ENCODE peak calls at places on chromosomes 2 and 18, in eight cellular contexts. T, Q, P, O, L, N, C and S are unnamed samples. For H3K4me1, the result is how much of the 10 kb centered on the place peaks cover.

GRCh38 chr2:237727363-237727762 is 71.2 kb upstream of the RBM44 start:
- DNase-seq in T (no peak), Q (no peak), P (no peak), O (no peak), L (peak), N (no peak), C (peak), S (no peak)

GRCh38 chr2:111119004-111119846 is 1.5 kb upstream of the BCL2L11 start:
- DNase-seq in T (peak), Q (no peak), P (peak), O (no peak), L (peak), N (peak), C (no peak), S (no peak)

GRCh38 chr2:52732849-52733395 is 1034.7 kb upstream of the CHAC2 start:
- DNase-seq in T (no peak), Q (no peak), P (no peak), O (peak), L (no peak), N (no peak), C (no peak), S (no peak)

GRCh38 chr2:128273469-128274081 is 45.1 kb downstream of the HS6ST1 start:
- DNase-seq in T (peak), Q (no peak), P (peak), O (no peak), L (no peak), N (no peak), C (no peak), S (no peak)

GRCh38 chr2:182330451-182331325 is 96.1 kb downstream of the PDE1A start:
- DNase-seq in T (no peak), Q (no peak), P (no peak), O (no peak), L (no peak), N (no peak), C (peak), S (no peak)

GRCh38 chr2:131517106-131517831 is 10.4 kb upstream of the CCDC74A start:
- DNase-seq in T (no peak), Q (peak), P (no peak), O (no peak), L (no peak), N (no peak), C (no peak), S (no peak)

GRCh38 chr18:44733754-44734465 is 53.2 kb downstream of the SETBP1 start:
- DNase-seq in T (no peak), Q (no peak), P (no peak), O (no peak), L (no peak), N (no peak), C (peak), S (no peak)

GRCh38 chr18:55287146-55287806 is 300.7 kb downstream of the TCF4 start:
- DNase-seq in T (no peak), Q (no peak), P (no peak), O (no peak), L (no peak), N (peak), C (no peak), S (peak)

GRCh38 chr18:35949903-35950627 is 22.4 kb upstream of the RMP24 start:
- DNase-seq in T (peak), Q (peak), P (peak), O (peak), L (peak), N (peak), C (peak), S (peak)

GRCh38 chr2:113851640-113852039 is 38.2 kb upstream of the ACTR3 start:
- DNase-seq in T (no peak), Q (no peak), P (peak), O (no peak), L (no peak), N (no peak), C (peak), S (no peak)

GRCh38 chr2:225020157-225020864 is 22.0 kb downstream of the DOCK10 start:
- DNase-seq in T (no peak), Q (no peak), P (no peak), O (no peak), L (no peak), N (no peak), C (no peak), S (no peak)

GRCh38 chr2:172449916-172450550 is 22.6 kb downstream of the ITGA6 start:
- DNase-seq in T (no peak), Q (no peak), P (no peak), O (no peak), L (peak), N (no peak), C (peak), S (no peak)

GRCh38 chr2:172446524-172447063 is 19.2 kb downstream of the ITGA6 start:
- DNase-seq in T (no peak), Q (no peak), P (no peak), O (no peak), L (no peak), N (no peak), C (no peak), S (no peak)

GRCh38 chr2:172445851-172446250 is 18.5 kb downstream of the ITGA6 start:
- DNase-seq in T (no peak), Q (no peak), P (no peak), O (no peak), L (no peak), N (no peak), C (peak), S (no peak)

GRCh38 chr2:172447811-172448493 is 20.6 kb downstream of the ITGA6 start:
- DNase-seq in T (no peak), Q (no peak), P (no peak), O (no peak), L (peak), N (no peak), C (no peak), S (no peak)

DNA sequence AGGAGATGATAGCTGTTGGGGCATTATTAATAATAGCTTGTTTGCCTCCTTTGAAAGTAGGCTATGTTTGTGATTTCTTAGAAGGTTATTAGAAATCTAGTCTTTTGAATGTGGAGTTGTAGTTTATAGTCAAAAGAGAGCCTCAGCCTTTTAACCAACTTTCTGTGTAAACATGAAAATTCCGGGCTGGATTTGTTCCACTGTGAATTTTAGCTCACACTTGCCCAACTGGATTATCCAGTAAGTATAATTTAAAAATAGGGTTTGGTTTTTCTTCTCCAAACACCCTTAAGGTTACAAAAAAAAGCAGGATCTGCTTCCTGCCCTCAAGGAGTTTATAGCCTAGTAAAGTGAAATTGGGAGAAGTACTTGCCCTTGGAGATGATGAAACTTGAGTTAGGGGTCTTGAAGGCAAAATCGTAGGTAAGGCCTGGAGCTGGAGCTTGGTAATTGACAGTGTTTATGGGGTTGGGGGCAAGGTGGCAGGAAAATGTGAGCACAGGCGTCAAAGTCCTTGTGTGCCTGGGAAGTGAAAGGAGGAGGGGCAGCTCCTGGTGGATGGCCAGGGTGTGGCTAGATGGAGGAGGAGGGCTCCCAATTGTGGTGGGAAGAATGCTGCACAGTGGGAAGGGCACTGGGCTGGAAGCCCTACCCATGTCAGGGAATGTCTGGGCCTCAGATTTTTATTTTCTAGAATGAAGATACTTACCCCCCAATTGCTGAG is 21.3 kb downstream of the ITGA6 start:
- DNase-seq in T (no peak), Q (no peak), P (no peak), O (no peak), L (peak), N (no peak), C (no peak), S (no peak)
- H3K4me1 ChIP-seq in T (half or more), Q (under half), P (under half), O (under half), L (under half), N (under half), C (under half), S (under half)

GRCh38 chr2:232714969-232715368 is 17.8 kb downstream of the GIGYF2 start:
- DNase-seq in T (no peak), Q (no peak), P (no peak), O (no peak), L (no peak), N (no peak), C (peak), S (no peak)
- H3K4me1 ChIP-seq in T (under half), Q (under half), P (under half), O (under half), L (under half), N (under half), C (under half), S (under half)

GRCh38 chr18:9842446-9842845 is 43.3 kb upstream of the TXNDC2 start:
- DNase-seq in T (no peak), Q (no peak), P (no peak), O (no peak), L (no peak), N (no peak), C (no peak), S (no peak)

GRCh38 chr18:9848170-9848854 is 37.5 kb upstream of the TXNDC2 start:
- DNase-seq in T (no peak), Q (peak), P (no peak), O (no peak), L (no peak), N (no peak), C (no peak), S (no peak)

GRCh38 chr18:9845256-9845655 is 40.5 kb upstream of the TXNDC2 start:
- DNase-seq in T (no peak), Q (no peak), P (no peak), O (no peak), L (no peak), N (no peak), C (no peak), S (no peak)

GRCh38 chr18:9849407-9849961 is 36.3 kb upstream of the TXNDC2 start:
- DNase-seq in T (peak), Q (peak), P (no peak), O (peak), L (peak), N (no peak), C (no peak), S (no peak)

GRCh38 chr18:9846162-9846915 is 39.4 kb upstream of the TXNDC2 start:
- DNase-seq in T (no peak), Q (no peak), P (no peak), O (no peak), L (no peak), N (no peak), C (peak), S (no peak)
- H3K4me1 ChIP-seq in T (half or more), Q (half or more), P (under half), O (under half), L (under half), N (under half), C (under half), S (under half)

GRCh38 chr18:13219576-13219975 is 1.0 kb downstream of the LDLRAD4 start:
- DNase-seq in T (no peak), Q (no peak), P (no peak), O (no peak), L (no peak), N (no peak), C (no peak), S (no peak)
- H3K4me1 ChIP-seq in T (half or more), Q (under half), P (half or more), O (half or more), L (under half), N (under half), C (under half), S (under half)

DNA sequence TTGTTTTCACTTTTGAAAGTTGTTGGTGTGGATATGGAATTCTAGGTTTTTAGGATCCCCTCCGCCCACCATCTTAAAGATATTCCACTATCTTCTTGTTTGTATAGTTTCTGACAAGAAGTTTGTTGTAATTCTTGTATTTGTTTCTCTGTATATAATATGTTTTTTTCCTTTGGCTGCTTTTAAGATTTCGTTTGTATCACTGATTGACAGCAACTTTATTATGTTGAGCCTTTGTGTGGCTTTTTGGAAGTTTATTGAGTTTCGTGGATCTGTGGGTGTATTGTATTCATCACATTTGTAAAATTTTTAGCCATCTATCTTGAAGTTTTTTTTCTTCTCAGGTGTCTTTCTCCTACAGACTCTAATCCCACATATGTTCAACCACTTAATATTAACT is 200.1 kb downstream of the MCFD2 start:
- DNase-seq in T (no peak), Q (no peak), P (no peak), O (no peak), L (no peak), N (no peak), C (no peak), S (no peak)
- H3K4me1 ChIP-seq in T (under half), Q (under half), P (under half), O (under half), L (under half), N (under half), C (under half), S (under half)

DNA sequence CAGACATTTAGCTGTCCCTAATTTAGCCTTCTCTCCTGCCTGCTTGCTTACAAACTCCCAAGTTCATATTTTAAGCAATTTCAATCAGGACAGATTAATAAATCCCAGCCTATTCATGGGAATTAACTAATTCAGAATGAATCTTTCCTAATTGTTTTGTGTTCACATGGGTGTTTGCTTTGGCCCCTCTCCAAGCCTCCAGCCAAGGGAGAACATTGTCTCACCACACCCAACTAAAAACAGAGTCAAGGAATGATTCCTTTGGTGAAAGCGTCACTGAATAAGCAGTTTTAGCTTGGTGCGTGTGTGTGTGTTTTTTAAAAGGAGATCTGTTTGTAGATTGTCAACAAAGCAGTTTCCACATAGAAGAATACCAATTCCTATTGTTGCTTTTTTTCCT is 43.0 kb upstream of the DSG1 start:
- DNase-seq in T (peak), Q (no peak), P (peak), O (peak), L (peak), N (no peak), C (no peak), S (no peak)
- H3K4me1 ChIP-seq in T (under half), Q (under half), P (under half), O (under half), L (under half), N (under half), C (under half), S (under half)

DNA sequence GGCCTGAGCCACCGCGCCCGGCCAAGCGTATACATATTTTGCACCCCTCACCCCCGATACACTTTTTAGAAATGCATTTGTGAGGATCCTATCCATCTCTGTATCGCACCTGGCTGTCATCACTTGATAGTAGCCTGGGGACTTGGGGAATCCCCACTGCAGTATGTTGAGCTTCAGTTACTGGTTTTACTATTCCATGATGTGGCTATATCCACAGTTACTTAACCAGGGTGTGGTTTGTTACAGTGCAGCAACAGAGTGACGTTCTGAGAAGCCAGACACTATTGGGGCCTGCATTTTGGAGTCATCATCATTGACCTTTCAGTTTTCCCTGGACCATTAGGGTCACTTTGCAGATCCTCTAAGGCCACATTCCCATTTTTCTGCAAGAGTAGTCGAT is 212.7 kb downstream of the AGAP1 start:
- DNase-seq in T (no peak), Q (no peak), P (no peak), O (no peak), L (no peak), N (no peak), C (no peak), S (no peak)
- H3K4me1 ChIP-seq in T (under half), Q (under half), P (under half), O (under half), L (under half), N (under half), C (under half), S (under half)

DNA sequence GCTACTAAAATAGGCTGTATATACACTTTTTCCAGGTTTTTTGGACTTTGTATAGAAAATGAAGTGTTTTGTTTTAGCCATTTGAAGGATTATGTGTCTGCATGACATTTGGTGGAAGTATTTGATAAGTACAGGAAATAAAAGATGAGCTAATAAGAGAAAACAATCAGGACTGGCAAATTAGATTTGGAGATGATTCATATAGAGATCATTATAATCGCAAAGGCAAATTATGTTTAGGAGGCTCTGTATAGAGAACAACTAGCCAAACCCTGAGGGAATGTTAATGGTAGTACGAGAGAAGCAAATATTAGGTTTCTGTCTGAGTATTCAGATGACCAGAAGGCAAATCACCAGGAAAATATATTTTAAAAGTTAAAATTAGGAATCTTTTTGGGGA is 41.7 kb downstream of the PLCL1 start:
- DNase-seq in T (no peak), Q (no peak), P (no peak), O (no peak), L (no peak), N (no peak), C (peak), S (no peak)
- H3K4me1 ChIP-seq in T (under half), Q (under half), P (under half), O (under half), L (under half), N (under half), C (under half), S (under half)

GRCh38 chr2:199602271-199602895 is 144.6 kb upstream of the SATB2 start:
- DNase-seq in T (no peak), Q (no peak), P (no peak), O (no peak), L (peak), N (no peak), C (no peak), S (peak)
- H3K4me1 ChIP-seq in T (under half), Q (under half), P (under half), O (under half), L (under half), N (under half), C (under half), S (under half)

GRCh38 chr2:217924346-217924901 is 78.4 kb downstream of the TNS1 start:
- DNase-seq in T (no peak), Q (no peak), P (no peak), O (no peak), L (no peak), N (no peak), C (no peak), S (no peak)

GRCh38 chr2:217923007-217923686 is 79.6 kb downstream of the TNS1 start:
- DNase-seq in T (no peak), Q (no peak), P (no peak), O (no peak), L (no peak), N (no peak), C (no peak), S (no peak)

GRCh38 chr2:217919781-217920351 is 82.9 kb downstream of the TNS1 start:
- DNase-seq in T (no peak), Q (no peak), P (peak), O (no peak), L (no peak), N (no peak), C (peak), S (no peak)

GRCh38 chr2:217920879-217921603 is 81.8 kb downstream of the TNS1 start:
- DNase-seq in T (no peak), Q (no peak), P (peak), O (no peak), L (no peak), N (peak), C (peak), S (peak)

DNA sequence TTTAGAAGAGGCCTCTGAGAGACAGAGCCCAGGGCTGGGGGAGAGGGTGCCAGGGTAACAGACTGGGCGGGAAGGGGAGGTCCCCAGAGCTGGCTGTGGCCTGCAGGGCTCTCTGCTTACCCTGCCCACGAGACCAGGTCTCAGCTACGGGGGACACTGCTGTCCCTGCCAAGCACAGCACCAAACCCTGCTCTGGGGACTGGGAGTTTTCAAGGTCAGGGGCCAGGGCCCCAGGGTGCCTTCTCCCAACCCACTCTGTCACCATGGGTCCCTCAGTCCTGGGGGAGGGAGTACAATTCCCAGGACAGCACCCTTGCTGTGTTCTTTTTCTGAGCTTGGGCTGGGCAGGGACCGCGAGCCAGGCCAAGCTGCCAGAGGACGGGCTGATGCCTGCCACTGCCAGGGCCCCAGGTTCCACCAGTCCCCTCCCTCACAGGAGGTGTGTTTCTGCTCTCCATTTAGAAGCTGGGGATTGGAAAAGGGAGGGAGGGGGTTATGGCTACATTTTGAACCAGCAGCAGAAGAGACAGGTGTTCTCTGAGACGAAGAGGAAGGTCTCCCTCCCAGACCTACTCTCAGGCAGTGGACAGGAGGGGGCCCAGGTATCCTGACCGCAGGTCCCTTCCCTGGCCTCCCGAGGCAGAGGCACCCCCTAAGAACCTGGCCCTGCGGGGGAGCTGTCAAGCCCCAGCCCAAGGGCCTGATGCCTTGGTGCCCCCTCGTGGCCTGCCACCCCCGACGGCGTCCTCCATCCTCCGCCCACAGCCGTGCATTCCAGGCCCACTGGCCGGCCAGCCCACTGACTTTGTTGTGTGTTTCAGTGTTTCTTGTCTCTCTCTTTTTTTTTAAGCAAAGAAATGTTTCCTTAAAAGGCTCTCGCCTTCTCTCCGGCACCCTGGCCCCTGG is 80.4 kb downstream of the TNS1 start:
- DNase-seq in T (no peak), Q (peak), P (peak), O (no peak), L (no peak), N (no peak), C (peak), S (peak)
- H3K4me1 ChIP-seq in T (half or more), Q (under half), P (half or more), O (half or more), L (under half), N (half or more), C (half or more), S (under half)